ENCODE peak calls at places on chromosomes 1 and 21, in nine cellular contexts. S is psoas muscle, V is foreskin keratinocyte, L is fibroblast of mammary gland, O is hepatocyte, N is type B pancreatic cell, G is H1, A is GM23338, H is GM10248. E is an unnamed sample.

GRCh38 chr1:205665216-205665757 is 15.0 kb downstream of the SLC45A3 start:
- DNase-seq in O (no peak), N (no peak), S (no peak), L (no peak), G (no peak), H (no peak), V (no peak), A (no peak), E (no peak)

GRCh38 chr1:39380036-39380435 is 111.4 kb upstream of the BMP8A start:
- DNase-seq in A (no peak), G (no peak), O (no peak), H (no peak), N (no peak), L (no peak), S (no peak), V (no peak), E (peak)

GRCh38 chr1:85611856-85612255 is 31.3 kb downstream of the CCN1 start:
- DNase-seq in G (no peak), N (no peak), H (no peak), S (peak), L (peak), V (peak), A (no peak), O (peak), E (peak)

GRCh38 chr1:19398309-19398760 is 86.2 kb downstream of the SLC66A1 start:
- DNase-seq in S (no peak), N (no peak), H (no peak), G (no peak), A (no peak), O (peak), L (peak), V (peak), E (peak)

GRCh38 chr1:96837817-96838216 is 116.2 kb downstream of the PTBP2 start:
- DNase-seq in L (no peak), G (no peak), S (no peak), V (no peak), A (no peak), N (no peak), O (no peak), H (no peak), E (no peak)

GRCh38 chr1:41341756-41342562 is 19.3 kb upstream of the FOXO6 start:
- DNase-seq in A (no peak), H (no peak), V (no peak), L (no peak), G (no peak), S (no peak), O (peak), N (no peak), E (peak)

GRCh38 chr1:201737350-201738060 is 91.5 kb upstream of the IPO9 start:
- DNase-seq in V (no peak), N (peak), G (no peak), A (peak), H (no peak), S (peak), O (peak), L (peak), E (peak)

GRCh38 chr1:27418326-27418761 is 25.9 kb downstream of the GPR3 start:
- DNase-seq in N (no peak), G (no peak), L (peak), V (no peak), A (no peak), O (peak), S (peak), H (peak), E (peak)

GRCh38 chr1:52288286-52288685 is 77.7 kb downstream of the CC2D1B start:
- DNase-seq in N (no peak), S (no peak), H (no peak), V (no peak), L (peak), A (no peak), O (no peak), G (no peak), E (peak)

DNA sequence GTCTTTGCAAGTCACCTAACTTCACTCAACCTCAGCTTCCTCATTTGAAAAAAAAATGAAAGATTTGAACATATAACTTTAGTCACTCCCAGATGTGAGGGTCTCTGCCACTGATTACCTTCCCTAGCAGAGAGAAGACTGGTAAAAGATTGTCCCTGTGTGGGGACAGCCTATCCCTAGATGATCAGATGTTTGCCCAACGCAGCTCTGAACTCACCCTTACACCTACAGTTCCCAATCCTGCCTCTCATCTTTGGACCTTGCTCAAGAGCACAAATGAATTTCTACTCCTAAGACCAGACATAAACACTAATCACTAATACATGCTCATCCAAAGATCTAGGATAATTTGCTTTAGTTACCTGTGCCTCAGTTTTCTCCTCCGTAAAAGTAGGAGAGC is 25.2 kb upstream of the DUSP23 start:
- DNase-seq in V (no peak), O (no peak), H (no peak), A (no peak), N (no peak), S (no peak), L (no peak), G (no peak), E (no peak)
- TF ChIP-seq CTCF in V (no peak), O (no peak), H (no peak), A (no peak), N (no peak), S (no peak), L (no peak), G (no peak), E (no peak)

GRCh38 chr21:28078126-28078525 is 914.6 kb downstream of the LTN1 start:
- DNase-seq in G (no peak), O (no peak), V (no peak), A (no peak), N (no peak), L (no peak), H (no peak), S (no peak), E (no peak)

GRCh38 chr21:28084951-28085350 is 907.7 kb downstream of the LTN1 start:
- DNase-seq in V (no peak), G (no peak), S (no peak), A (no peak), N (no peak), H (no peak), O (no peak), L (no peak), E (no peak)

GRCh38 chr21:28086861-28087581 is 905.7 kb downstream of the LTN1 start:
- DNase-seq in A (no peak), S (no peak), V (no peak), H (no peak), L (no peak), G (no peak), N (no peak), O (no peak), E (no peak)

DNA sequence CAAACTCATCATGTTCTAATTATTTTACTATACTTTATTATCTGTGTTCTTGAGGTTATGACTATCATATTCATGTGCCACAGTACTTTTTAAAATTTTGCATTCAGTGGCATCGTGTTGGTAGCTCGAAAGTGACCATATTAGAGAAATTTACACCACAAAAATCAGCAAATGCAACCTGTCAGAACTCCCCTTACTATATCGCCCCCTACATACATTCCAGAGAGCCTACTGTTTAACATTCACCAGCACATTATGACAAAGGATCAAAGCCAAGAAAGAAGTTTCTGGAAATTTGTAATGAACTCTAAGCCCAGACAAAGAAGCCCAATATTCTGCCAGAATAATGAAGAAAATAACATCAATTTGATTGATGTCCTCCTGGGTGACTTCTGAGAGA is 909.3 kb downstream of the LTN1 start:
- DNase-seq in O (no peak), S (no peak), H (no peak), V (no peak), A (peak), N (no peak), G (no peak), L (no peak), E (no peak)
- TF ChIP-seq CTCF in O (no peak), S (no peak), H (no peak), V (peak), A (peak), N (no peak), G (no peak), L (no peak), E (no peak)

DNA sequence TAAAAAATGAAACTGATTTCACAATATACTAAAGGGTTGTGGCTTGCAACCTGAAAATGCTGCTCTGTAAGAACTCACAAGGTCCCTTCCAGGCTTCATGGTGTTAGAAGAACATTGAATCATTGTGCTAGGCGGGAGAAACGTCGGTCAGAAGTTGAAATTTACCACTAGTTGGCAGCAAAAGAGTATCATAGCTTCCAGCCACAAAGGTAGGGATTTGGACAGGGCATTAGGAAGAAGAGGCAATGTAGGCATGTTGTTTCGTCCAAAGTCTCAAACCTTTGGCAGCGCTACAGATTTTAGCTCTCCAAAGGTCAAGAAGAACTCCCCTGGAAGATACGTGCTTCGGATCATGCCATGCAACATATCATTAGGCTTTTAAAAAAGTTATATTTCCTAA is 62.5 kb upstream of the ZP4 start:
- DNase-seq in H (no peak), V (peak), O (no peak), A (peak), S (no peak), G (no peak), N (no peak), L (no peak), E (no peak)
- TF ChIP-seq CTCF in H (no peak), V (peak), O (peak), A (peak), S (no peak), G (peak), N (no peak), L (no peak), E (no peak)

DNA sequence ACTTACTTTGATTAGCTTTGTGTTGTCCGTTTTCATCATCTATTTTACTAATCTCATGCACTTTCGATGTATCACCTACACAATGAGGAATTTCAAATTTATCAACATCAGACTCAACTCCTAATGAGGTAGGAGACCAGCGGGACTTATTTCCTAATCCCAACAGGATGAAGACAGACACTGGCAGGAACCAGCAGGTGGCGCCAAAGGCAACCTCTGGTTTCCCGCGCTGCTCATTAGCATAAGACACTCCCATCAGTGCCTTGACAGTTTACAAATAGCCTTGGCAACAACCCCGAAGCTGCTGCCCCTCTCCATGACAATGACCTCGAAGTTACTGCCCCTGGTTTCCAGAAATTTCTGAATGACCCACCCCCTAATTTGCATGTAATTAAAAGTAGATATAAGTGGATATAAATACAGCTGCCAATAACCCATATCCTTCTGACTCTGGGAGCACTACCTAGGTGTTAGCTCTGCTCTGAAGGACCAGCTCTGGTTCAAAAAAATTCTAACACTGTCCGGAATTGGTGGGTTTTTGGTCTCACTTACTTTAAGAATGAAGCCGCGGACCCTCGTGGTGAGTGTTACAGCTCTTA is 974.8 kb downstream of the ADGRL2 start:
- DNase-seq in S (no peak), L (peak), V (peak), G (peak), O (peak), A (peak), H (no peak), N (no peak), E (peak)
- TF ChIP-seq CTCF in S (peak), L (peak), V (peak), G (peak), O (peak), A (peak), H (peak), N (peak), E (peak)

GRCh38 chr1:14467112-14467511 is 131.4 kb upstream of the KAZN start:
- DNase-seq in S (no peak), G (no peak), O (no peak), L (no peak), N (no peak), A (no peak), V (no peak), H (no peak), E (no peak)

GRCh38 chr1:14474856-14475255 is 123.6 kb upstream of the KAZN start:
- DNase-seq in S (no peak), G (no peak), H (no peak), L (no peak), V (no peak), A (no peak), O (no peak), N (no peak), E (no peak)

GRCh38 chr1:14466006-14466405 is 132.5 kb upstream of the KAZN start:
- DNase-seq in A (no peak), V (no peak), G (no peak), H (no peak), N (no peak), L (no peak), S (no peak), O (no peak), E (no peak)

GRCh38 chr1:14468751-14469150 is 129.7 kb upstream of the KAZN start:
- DNase-seq in G (no peak), H (no peak), A (no peak), O (no peak), N (no peak), S (no peak), V (no peak), L (no peak), E (no peak)

GRCh38 chr1:14470802-14471201 is 127.7 kb upstream of the KAZN start:
- DNase-seq in S (no peak), H (no peak), V (no peak), L (no peak), G (no peak), O (no peak), A (no peak), N (no peak), E (no peak)
- TF ChIP-seq CTCF in S (no peak), H (no peak), V (no peak), L (no peak), G (no peak), O (no peak), A (no peak), N (no peak), E (no peak)

E was measured in AG10803.